ENCODE peak calls at places on chromosomes 13 and 19, in five cellular contexts. One of them, this sample, is unnamed.
A peak's percentile ranks its signal among the peaks of the same experiment; 100 is the strongest.

GRCh38 chr13:34733720-34734119 is 208.3 kb upstream of the NBEA start:
- DNase-seq in adrenal gland: no peak
- DNase-seq in iPS DF 6.9: no peak
- DNase-seq in suprapubic skin: no peak
- DNase-seq in trophoblast cell: peak; percentile 62
- DNase-seq in this sample: no peak

GRCh38 chr13:77239312-77239711 is 87.6 kb downstream of the MYCBP2 start:
- DNase-seq in trophoblast cell: no peak
- DNase-seq in adrenal gland: no peak
- DNase-seq in suprapubic skin: no peak
- DNase-seq in iPS DF 6.9: no peak
- DNase-seq in this sample: no peak

GRCh38 chr19:5193192-5193591 is 147.4 kb downstream of the PTPRS start:
- DNase-seq in trophoblast cell: peak; percentile 27
- DNase-seq in iPS DF 6.9: peak; percentile 52
- DNase-seq in suprapubic skin: no peak
- DNase-seq in adrenal gland: no peak
- DNase-seq in this sample: peak; percentile 53

GRCh38 chr13:101942038-101942437 is 459.8 kb downstream of the FGF14 start:
- DNase-seq in trophoblast cell: peak; percentile 81
- DNase-seq in adrenal gland: no peak
- DNase-seq in suprapubic skin: no peak
- DNase-seq in iPS DF 6.9: no peak
- DNase-seq in this sample: no peak

GRCh38 chr13:24052547-24052981 is 108.0 kb upstream of the SPATA13 start:
- DNase-seq in adrenal gland: no peak
- DNase-seq in iPS DF 6.9: no peak
- DNase-seq in suprapubic skin: no peak
- DNase-seq in trophoblast cell: no peak
- DNase-seq in this sample: peak; percentile 39

GRCh38 chr19:53177986-53178385 is 15.2 kb downstream of the ZNF665 start:
- DNase-seq in iPS DF 6.9: no peak
- DNase-seq in adrenal gland: no peak
- DNase-seq in trophoblast cell: no peak
- DNase-seq in suprapubic skin: no peak
- DNase-seq in this sample: no peak

GRCh38 chr19:19113040-19113541 is 25.2 kb downstream of the TMEM161A start:
- DNase-seq in adrenal gland: no peak
- DNase-seq in iPS DF 6.9: no peak
- DNase-seq in suprapubic skin: no peak
- DNase-seq in trophoblast cell: no peak
- DNase-seq in this sample: peak; percentile 83

GRCh38 chr13:27130223-27131015 is 41.2 kb downstream of the USP12 start:
- DNase-seq in iPS DF 6.9: no peak
- DNase-seq in suprapubic skin: no peak
- DNase-seq in trophoblast cell: peak; percentile 40
- DNase-seq in adrenal gland: no peak
- DNase-seq in this sample: no peak

GRCh38 chr19:39840492-39840891 is 5.7 kb downstream of the FBL start:
- DNase-seq in trophoblast cell: no peak
- DNase-seq in iPS DF 6.9: no peak
- DNase-seq in adrenal gland: no peak
- DNase-seq in suprapubic skin: no peak
- DNase-seq in this sample: no peak

GRCh38 chr19:8316351-8317125 is 4.6 kb downstream of the NDUFA7 start:
- DNase-seq in suprapubic skin: no peak
- DNase-seq in adrenal gland: no peak
- DNase-seq in iPS DF 6.9: no peak
- DNase-seq in trophoblast cell: no peak
- DNase-seq in this sample: no peak

DNA sequence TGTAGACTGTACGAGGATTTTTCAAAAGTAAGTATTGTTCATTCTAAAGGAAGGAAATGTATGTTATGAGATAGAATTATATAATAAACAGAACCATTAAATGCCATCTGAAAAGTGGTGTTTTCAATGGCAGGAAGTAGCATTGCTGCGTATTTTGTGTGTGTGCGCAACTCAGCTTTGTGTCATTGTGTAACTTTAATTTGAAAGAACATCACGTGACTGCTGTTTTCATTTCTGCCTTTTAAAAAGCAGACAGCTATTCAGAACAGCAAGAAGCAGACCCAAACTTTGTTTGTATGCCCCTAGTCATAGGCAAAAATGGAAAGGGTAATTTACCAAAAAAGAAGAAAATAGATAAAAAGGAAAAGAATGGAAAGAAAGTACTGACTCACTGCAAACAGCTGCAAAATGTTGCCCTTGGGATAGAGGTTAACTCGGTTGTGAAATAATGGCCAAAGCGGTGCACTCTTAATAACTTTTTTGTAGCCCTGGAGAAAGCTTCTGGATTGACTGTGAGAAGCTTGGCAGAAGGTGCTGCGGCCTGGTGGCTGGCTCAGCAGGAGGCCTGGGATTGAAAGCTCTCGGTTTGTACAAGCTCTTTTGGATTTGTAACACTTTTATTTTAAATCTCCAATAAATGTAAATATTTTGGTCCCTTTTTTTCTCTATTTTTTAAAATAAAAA is 97.3 kb downstream of the GGACT start:
- DNase-seq in trophoblast cell: peak; percentile 25
- DNase-seq in iPS DF 6.9: no peak
- DNase-seq in adrenal gland: peak; percentile 21
- DNase-seq in suprapubic skin: no peak
- DNase-seq in this sample: peak; percentile 12
- H3K27ac ChIP-seq in trophoblast cell: no peak overlapping the region
- H3K27ac ChIP-seq in iPS DF 6.9: no peak overlapping the region
- H3K27ac ChIP-seq in adrenal gland: peak overlapping the region; percentile 14
- H3K27ac ChIP-seq in suprapubic skin: no peak overlapping the region
- H3K27ac ChIP-seq in this sample: peak overlapping the region; percentile 26

DNA sequence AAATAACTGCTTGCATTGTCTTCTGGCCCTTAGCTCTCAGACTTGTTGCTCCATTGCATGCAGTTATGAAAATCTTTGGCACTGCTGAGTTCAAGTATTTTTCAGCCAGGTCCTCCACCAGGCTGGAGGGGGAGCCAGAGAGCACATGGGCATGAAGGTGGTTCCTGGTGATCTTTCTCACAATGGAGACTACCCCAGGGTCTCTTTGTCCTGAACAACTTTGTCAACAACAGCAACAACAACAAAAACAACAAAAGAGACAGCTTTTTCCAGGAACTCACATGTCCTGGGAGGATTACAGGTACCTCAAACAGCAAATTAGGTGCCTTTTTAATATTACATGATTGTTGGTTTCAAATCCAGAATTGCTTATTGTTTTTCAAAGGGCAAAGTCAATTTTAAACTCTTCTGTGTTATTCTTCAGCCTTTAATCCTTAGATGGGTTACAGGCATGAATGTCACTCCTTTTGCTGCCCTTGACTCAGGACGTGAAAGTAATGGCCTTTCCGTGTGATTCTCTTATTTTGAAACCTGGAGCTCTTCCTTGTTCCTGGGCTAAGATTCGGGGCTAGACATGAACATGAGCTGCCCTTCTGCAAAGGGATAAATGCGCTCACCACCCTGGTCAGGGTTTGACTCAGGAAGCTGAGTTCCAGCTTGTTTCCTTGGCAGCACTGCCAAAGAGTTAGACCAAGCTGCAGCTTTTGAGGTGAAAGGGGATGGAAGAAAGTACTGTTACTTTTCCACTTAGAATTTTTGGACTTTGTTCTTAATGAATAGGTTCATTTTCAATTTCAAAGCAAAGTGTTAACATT is 1.8 kb downstream of the RGCC start:
- DNase-seq in adrenal gland: no peak
- DNase-seq in trophoblast cell: peak; percentile 72
- DNase-seq in iPS DF 6.9: no peak
- DNase-seq in suprapubic skin: no peak
- DNase-seq in this sample: no peak
- H3K27me3 ChIP-seq in adrenal gland: no peaks in the 10 kb centered on the region
- H3K27me3 ChIP-seq in trophoblast cell: peaks cover 23% of the 10 kb centered on the region
- H3K27me3 ChIP-seq in iPS DF 6.9: peaks cover 33% of the 10 kb centered on the region
- H3K27me3 ChIP-seq in suprapubic skin: peaks cover 3% of the 10 kb centered on the region
- H3K27me3 ChIP-seq in this sample: no peaks in the 10 kb centered on the region

GRCh38 chr13:42055500-42056085 is 7.1 kb downstream of the DGKH start:
- DNase-seq in adrenal gland: no peak
- DNase-seq in trophoblast cell: no peak
- DNase-seq in suprapubic skin: no peak
- DNase-seq in iPS DF 6.9: no peak
- DNase-seq in this sample: no peak
- H3K4me3 ChIP-seq in adrenal gland: no peak overlapping the region
- H3K4me3 ChIP-seq in trophoblast cell: no peak overlapping the region
- H3K4me3 ChIP-seq in suprapubic skin: no peak overlapping the region
- H3K4me3 ChIP-seq in iPS DF 6.9: no peak overlapping the region
- H3K4me3 ChIP-seq in this sample: no peak overlapping the region

GRCh38 chr19:6680141-6680540 is 10.2 kb upstream of the TNFSF14 start:
- DNase-seq in suprapubic skin: no peak
- DNase-seq in iPS DF 6.9: no peak
- DNase-seq in trophoblast cell: no peak
- DNase-seq in adrenal gland: no peak
- DNase-seq in this sample: no peak
- H3K27ac ChIP-seq in suprapubic skin: no peak overlapping the region
- H3K27ac ChIP-seq in iPS DF 6.9: no peak overlapping the region
- H3K27ac ChIP-seq in trophoblast cell: no peak overlapping the region
- H3K27ac ChIP-seq in adrenal gland: no peak overlapping the region
- H3K27ac ChIP-seq in this sample: no peak overlapping the region

GRCh38 chr19:54354761-54355160 is 10.0 kb downstream of the LAIR1 start:
- DNase-seq in suprapubic skin: no peak
- DNase-seq in trophoblast cell: no peak
- DNase-seq in iPS DF 6.9: no peak
- DNase-seq in adrenal gland: no peak
- DNase-seq in this sample: no peak

GRCh38 chr19:54355675-54356074 is 9.1 kb downstream of the LAIR1 start:
- DNase-seq in suprapubic skin: no peak
- DNase-seq in trophoblast cell: no peak
- DNase-seq in iPS DF 6.9: no peak
- DNase-seq in adrenal gland: no peak
- DNase-seq in this sample: no peak

GRCh38 chr19:54352546-54352945 is 12.2 kb downstream of the LAIR1 start:
- DNase-seq in adrenal gland: no peak
- DNase-seq in trophoblast cell: no peak
- DNase-seq in suprapubic skin: no peak
- DNase-seq in iPS DF 6.9: no peak
- DNase-seq in this sample: no peak

GRCh38 chr19:54352041-54352440 is 12.7 kb downstream of the LAIR1 start:
- DNase-seq in iPS DF 6.9: no peak
- DNase-seq in adrenal gland: no peak
- DNase-seq in trophoblast cell: no peak
- DNase-seq in suprapubic skin: no peak
- DNase-seq in this sample: no peak

DNA sequence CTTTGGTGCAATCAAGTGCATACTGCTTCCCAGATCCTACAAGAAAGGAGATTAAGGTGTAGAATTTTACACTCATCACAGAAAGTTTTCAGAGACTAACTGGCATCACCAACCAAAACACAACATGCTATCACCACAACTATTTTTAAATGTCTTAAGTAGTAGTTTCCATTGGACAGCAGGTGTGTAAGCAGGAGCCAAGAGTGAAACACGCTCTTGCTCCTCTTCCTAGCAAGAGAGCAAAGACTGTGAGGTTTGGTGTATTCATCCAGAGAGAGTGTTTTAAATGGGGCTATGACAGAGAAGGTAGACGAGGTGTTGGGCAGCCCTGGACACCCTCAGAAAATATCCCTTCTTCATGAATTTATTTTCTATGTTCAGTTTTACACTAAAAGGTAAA is 12.5 kb upstream of the LILRA4 start:
- DNase-seq in iPS DF 6.9: no peak
- DNase-seq in adrenal gland: no peak
- DNase-seq in trophoblast cell: no peak
- DNase-seq in suprapubic skin: no peak
- DNase-seq in this sample: no peak
- H3K27me3 ChIP-seq in iPS DF 6.9: no peaks in the 10 kb centered on the region
- H3K27me3 ChIP-seq in adrenal gland: no peaks in the 10 kb centered on the region
- H3K27me3 ChIP-seq in trophoblast cell: no peaks in the 10 kb centered on the region
- H3K27me3 ChIP-seq in suprapubic skin: peaks cover 3% of the 10 kb centered on the region
- H3K27me3 ChIP-seq in this sample: peaks cover 3% of the 10 kb centered on the region

GRCh38 chr13:60433505-60433904 is 36.5 kb downstream of the TDRD3 start:
- DNase-seq in suprapubic skin: no peak
- DNase-seq in adrenal gland: no peak
- DNase-seq in trophoblast cell: no peak
- DNase-seq in iPS DF 6.9: no peak
- DNase-seq in this sample: no peak
- H3K4me3 ChIP-seq in suprapubic skin: no peak overlapping the region
- H3K4me3 ChIP-seq in adrenal gland: no peak overlapping the region
- H3K4me3 ChIP-seq in trophoblast cell: no peak overlapping the region
- H3K4me3 ChIP-seq in iPS DF 6.9: no peak overlapping the region
- H3K4me3 ChIP-seq in this sample: no peak overlapping the region